ENCODE peak calls at places on chromosomes 6 and 20, in eight cellular contexts. F is ureter, J is HT1080, H is renal cortical epithelial cell, R is iPS DF 19.7, T is anterior cingulate cortex, W is D341Med, L is activated gamma-delta T cell treated with Interleukin-2 at 50 U/mL for 16 hours. N is an unnamed sample.

GRCh38 chr6:107578642-107579332 is 88.9 kb downstream of the SOBP start:
- DNase-seq in W (peak), L (no peak), T (no peak), J (no peak), H (no peak), R (no peak), F (no peak), N (no peak)

GRCh38 chr6:2843138-2843740 is 1.6 kb upstream of the SERPINB1 start:
- DNase-seq in T (no peak), R (no peak), L (no peak), F (no peak), H (peak), J (no peak), W (no peak), N (no peak)

GRCh38 chr6:96675617-96676016 is 112.7 kb downstream of the FHL5 start:
- DNase-seq in T (no peak), F (no peak), W (peak), J (no peak), R (no peak), H (no peak), L (no peak), N (no peak)

GRCh38 chr20:37798312-37798711 is 104.5 kb downstream of the CTNNBL1 start:
- DNase-seq in F (no peak), T (no peak), L (no peak), H (no peak), W (no peak), R (no peak), J (no peak), N (no peak)

GRCh38 chr6:3072798-3073197 is 4.5 kb downstream of the RIPK1 start:
- DNase-seq in R (no peak), L (no peak), H (no peak), J (no peak), T (no peak), W (no peak), F (no peak), N (no peak)

GRCh38 chr6:132401120-132401940 is at the start of gene MOXD1:
- DNase-seq in F (no peak), W (peak), L (peak), J (peak), R (no peak), T (no peak), H (no peak), N (peak)

GRCh38 chr20:40990542-40991120 is 38.0 kb upstream of the TOP1 start:
- DNase-seq in J (peak), T (peak), F (peak), L (peak), W (peak), H (peak), R (peak), N (peak)

GRCh38 chr6:72911463-72912153 is 289.7 kb downstream of the KCNQ5 start:
- DNase-seq in F (no peak), H (peak), W (no peak), L (no peak), R (no peak), T (no peak), J (peak), N (no peak)

GRCh38 chr20:47665221-47665991 is 119.9 kb downstream of the SULF2 start:
- DNase-seq in F (peak), L (no peak), J (no peak), T (no peak), W (no peak), H (no peak), R (no peak), N (no peak)

GRCh38 chr6:155364844-155365437 is 50.7 kb upstream of the TFB1M start:
- DNase-seq in L (no peak), F (no peak), J (no peak), R (no peak), W (no peak), T (no peak), H (peak), N (no peak)

GRCh38 chr6:14211596-14211961 is 94.0 kb downstream of the CD83 start:
- DNase-seq in L (peak), R (peak), J (no peak), W (peak), T (no peak), F (peak), H (no peak), N (no peak)

GRCh38 chr6:37057128-37057471 is 51.6 kb downstream of the FGD2 start:
- DNase-seq in H (no peak), F (no peak), R (no peak), W (no peak), J (no peak), L (no peak), T (no peak), N (no peak)

GRCh38 chr6:19972221-19972620 is 135.1 kb downstream of the ID4 start:
- DNase-seq in R (no peak), L (no peak), F (no peak), W (no peak), H (no peak), J (no peak), T (no peak), N (no peak)

GRCh38 chr20:14919473-14920157 is 582.2 kb upstream of the FLRT3 start:
- DNase-seq in F (peak), L (no peak), H (peak), R (peak), W (no peak), T (no peak), J (no peak), N (peak)

GRCh38 chr20:63125893-63126601 is 89.9 kb downstream of the YTHDF1 start:
- DNase-seq in J (no peak), T (no peak), H (no peak), L (peak), F (peak), R (no peak), W (no peak), N (no peak)

GRCh38 chr6:119083007-119083406 is 4.5 kb upstream of the FAM184A start:
- DNase-seq in T (no peak), R (no peak), H (no peak), L (no peak), W (no peak), F (no peak), J (no peak), N (no peak)

GRCh38 chr6:34891296-34891695 is 2.2 kb downstream of the ANKS1A start:
- DNase-seq in L (no peak), R (no peak), W (no peak), F (no peak), J (no peak), H (no peak), T (no peak), N (no peak)

GRCh38 chr6:37254881-37255280 is 2.7 kb upstream of the TBC1D22B start:
- DNase-seq in R (no peak), T (no peak), H (no peak), L (no peak), J (no peak), F (no peak), W (no peak), N (no peak)

GRCh38 chr6:134267917-134268361 is 50.0 kb downstream of the SGK1 start:
- DNase-seq in H (peak), R (peak), F (no peak), L (no peak), J (no peak), W (peak), T (peak), N (no peak)

GRCh38 chr6:7257521-7258230 is 55.3 kb downstream of the SSR1 start:
- DNase-seq in R (no peak), L (no peak), T (no peak), J (no peak), H (no peak), W (no peak), F (no peak), N (no peak)

GRCh38 chr6:127855542-127856159 is 45.2 kb downstream of the THEMIS start:
- DNase-seq in F (no peak), H (peak), J (peak), T (peak), L (peak), R (no peak), W (no peak), N (peak)

GRCh38 chr6:130593200-130593599 is 227.4 kb downstream of the TMEM200A start:
- DNase-seq in T (no peak), R (no peak), F (no peak), L (no peak), W (no peak), H (peak), J (no peak), N (no peak)

GRCh38 chr6:144690109-144690508 is 405.0 kb downstream of the UTRN start:
- DNase-seq in H (no peak), W (no peak), R (no peak), F (no peak), L (no peak), J (no peak), T (no peak), N (no peak)

GRCh38 chr6:40413231-40413755 is 173.9 kb downstream of the LRFN2 start:
- DNase-seq in F (no peak), R (no peak), H (no peak), L (no peak), J (peak), W (no peak), T (no peak), N (no peak)

GRCh38 chr6:1215884-1216487 is 95.9 kb upstream of the FOXQ1 start:
- DNase-seq in R (no peak), W (no peak), J (no peak), T (no peak), F (no peak), L (no peak), H (no peak), N (no peak)

GRCh38 chr20:18831830-18832229 is 18.2 kb downstream of the SCP2D1 start:
- DNase-seq in W (no peak), H (peak), T (no peak), F (no peak), J (peak), R (no peak), L (no peak), N (peak)

GRCh38 chr6:139240161-139241010 is 51.4 kb downstream of the TXLNB start:
- DNase-seq in J (peak), R (no peak), F (no peak), W (no peak), L (no peak), T (peak), H (no peak), N (no peak)

GRCh38 chr6:109036588-109037320 is 57.9 kb downstream of the SESN1 start:
- DNase-seq in J (no peak), T (no peak), H (no peak), W (no peak), L (no peak), R (no peak), F (no peak), N (no peak)

GRCh38 chr20:41029150-41029872 is 689 bp downstream of the TOP1 start:
- DNase-seq in J (peak), T (no peak), F (peak), H (no peak), L (peak), R (no peak), W (peak), N (peak)